ENCODE peak calls at places on chromosome 7, in four cellular contexts. One of them, this sample, is unnamed.

GRCh38 chr7:17619194-17619818 is 320.9 kb downstream of the AHR start:
- DNase-seq in A673: no peak
- DNase-seq in aorta: no peak
- DNase-seq in BE2C: no peak
- DNase-seq in this sample: no peak

GRCh38 chr7:112788778-112789343 is 1.3 kb downstream of the TMEM168 start:
- DNase-seq in BE2C: no peak
- DNase-seq in A673: no peak
- DNase-seq in aorta: no peak
- DNase-seq in this sample: no peak

GRCh38 chr7:143288836-143289235 is 685 bp downstream of the CASP2 start:
- DNase-seq in aorta: no peak
- DNase-seq in BE2C: no peak
- DNase-seq in A673: peak; percentile 16
- DNase-seq in this sample: no peak

GRCh38 chr7:134679006-134679405 is 32.4 kb downstream of the BPGM start:
- DNase-seq in BE2C: no peak
- DNase-seq in aorta: no peak
- DNase-seq in A673: no peak
- DNase-seq in this sample: no peak

GRCh38 chr7:115015619-115016018 is 93.7 kb downstream of the MDFIC start:
- DNase-seq in aorta: no peak
- DNase-seq in BE2C: no peak
- DNase-seq in A673: no peak
- DNase-seq in this sample: no peak

GRCh38 chr7:3140834-3141233 is 97.2 kb upstream of the CARD11 start:
- DNase-seq in A673: peak; percentile 19
- DNase-seq in BE2C: no peak
- DNase-seq in aorta: no peak
- DNase-seq in this sample: no peak

GRCh38 chr7:90244909-90245841 is at the start of gene CFAP69:
- DNase-seq in BE2C: peak; percentile 90
- DNase-seq in A673: peak; percentile 92
- DNase-seq in aorta: peak; percentile 94
- DNase-seq in this sample: peak; percentile 89

GRCh38 chr7:140671966-140672365 is 779 bp upstream of the ADCK2 start:
- DNase-seq in BE2C: no peak
- DNase-seq in A673: no peak
- DNase-seq in aorta: no peak
- DNase-seq in this sample: no peak

GRCh38 chr7:38169862-38170261 is 8.2 kb upstream of the STARD3NL start:
- DNase-seq in aorta: peak; percentile 74
- DNase-seq in BE2C: no peak
- DNase-seq in A673: no peak
- DNase-seq in this sample: peak; percentile 72

GRCh38 chr7:114930107-114930521 is 8.2 kb downstream of the MDFIC start:
- DNase-seq in aorta: no peak
- DNase-seq in BE2C: no peak
- DNase-seq in A673: peak; percentile 92
- DNase-seq in this sample: no peak

GRCh38 chr7:149071182-149071635 is 19.3 kb downstream of the ZNF786 start:
- DNase-seq in aorta: no peak
- DNase-seq in A673: no peak
- DNase-seq in BE2C: no peak
- DNase-seq in this sample: no peak

GRCh38 chr7:2210551-2211258 is 22.0 kb downstream of the MAD1L1 start:
- DNase-seq in A673: no peak
- DNase-seq in aorta: no peak
- DNase-seq in BE2C: no peak
- DNase-seq in this sample: no peak

DNA sequence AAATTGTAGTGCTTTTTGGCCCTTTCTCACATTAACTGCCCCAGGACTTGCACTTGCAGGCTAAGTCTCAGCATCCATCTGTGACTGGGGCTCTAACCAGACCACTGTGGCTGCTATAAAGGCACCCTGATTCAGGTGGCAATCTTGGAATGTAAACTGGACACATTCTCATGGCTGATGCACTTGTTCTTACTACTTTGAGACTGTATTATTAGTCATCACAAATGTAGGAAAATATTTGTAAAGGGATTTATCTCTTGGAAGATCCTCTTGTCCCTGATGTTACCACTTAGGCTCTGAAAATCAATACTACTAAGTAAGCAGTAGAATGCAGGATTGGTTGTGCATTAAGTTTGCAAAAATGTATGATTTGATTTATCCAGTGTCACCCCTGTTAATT is 25.0 kb downstream of the PDE1C start:
- DNase-seq in A673: no peak
- DNase-seq in aorta: no peak
- DNase-seq in BE2C: no peak
- DNase-seq in this sample: no peak
- H3K4me1 ChIP-seq in A673: no peaks in the 10 kb centered on the region
- H3K4me1 ChIP-seq in aorta: no peaks in the 10 kb centered on the region
- H3K4me1 ChIP-seq in BE2C: no peaks in the 10 kb centered on the region
- H3K4me1 ChIP-seq in this sample: no peaks in the 10 kb centered on the region

DNA sequence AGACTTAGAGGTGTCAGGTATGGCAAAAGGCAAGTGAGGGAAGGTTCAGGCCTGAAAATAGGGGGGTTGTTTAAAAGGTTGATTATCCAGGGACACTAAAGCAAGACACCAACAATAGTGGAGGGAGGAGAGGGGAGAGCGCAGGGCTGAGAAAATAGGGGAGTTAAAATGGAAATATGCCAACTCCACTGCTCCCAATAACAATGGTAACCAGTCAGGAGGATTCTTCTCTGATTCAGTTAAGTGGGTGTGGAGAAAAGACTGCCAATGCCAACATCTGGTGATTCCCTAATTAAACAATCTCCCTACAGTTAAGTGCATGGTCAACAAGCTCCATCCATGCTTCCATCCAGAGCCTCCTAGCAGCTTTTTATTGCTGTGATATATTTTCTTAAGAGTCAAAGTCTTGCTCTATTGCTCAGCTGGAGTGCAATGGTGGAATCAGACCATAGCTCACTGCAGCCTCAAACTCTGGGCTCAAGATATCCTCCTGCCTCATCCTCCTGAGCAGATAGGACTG is 183.3 kb downstream of the JAZF1 start:
- DNase-seq in BE2C: no peak
- DNase-seq in aorta: no peak
- DNase-seq in A673: no peak
- DNase-seq in this sample: no peak
- H3K36me3 ChIP-seq in BE2C: peaks cover 3% of the 10 kb centered on the region
- H3K36me3 ChIP-seq in aorta: no peaks in the 10 kb centered on the region
- H3K36me3 ChIP-seq in A673: no peaks in the 10 kb centered on the region
- H3K36me3 ChIP-seq in this sample: no peaks in the 10 kb centered on the region

GRCh38 chr7:927031-927671 is 27.3 kb downstream of the ADAP1 start:
- DNase-seq in BE2C: peak; percentile 48
- DNase-seq in aorta: peak; percentile 41
- DNase-seq in A673: no peak
- DNase-seq in this sample: peak; percentile 27
- H3K4me1 ChIP-seq in BE2C: peaks cover 6% of the 10 kb centered on the region
- H3K4me1 ChIP-seq in aorta: no peaks in the 10 kb centered on the region
- H3K4me1 ChIP-seq in A673: peaks cover 8% of the 10 kb centered on the region
- H3K4me1 ChIP-seq in this sample: peaks cover 69% of the 10 kb centered on the region

GRCh38 chr7:128794436-128794835 is 2.7 kb downstream of the CCDC136 start:
- DNase-seq in BE2C: no peak
- DNase-seq in A673: no peak
- DNase-seq in aorta: no peak
- DNase-seq in this sample: no peak
- H3K36me3 ChIP-seq in BE2C: peaks cover 32% of the 10 kb centered on the region
- H3K36me3 ChIP-seq in A673: no peaks in the 10 kb centered on the region
- H3K36me3 ChIP-seq in aorta: no peaks in the 10 kb centered on the region
- H3K36me3 ChIP-seq in this sample: no peaks in the 10 kb centered on the region

GRCh38 chr7:4689151-4689550 is 7.1 kb downstream of the FOXK1 start:
- DNase-seq in aorta: peak; percentile 26
- DNase-seq in A673: peak; percentile 50
- DNase-seq in BE2C: no peak
- DNase-seq in this sample: peak; percentile 30
- H3K4me1 ChIP-seq in aorta: no peaks in the 10 kb centered on the region
- H3K4me1 ChIP-seq in A673: peaks cover 58% of the 10 kb centered on the region
- H3K4me1 ChIP-seq in BE2C: no peaks in the 10 kb centered on the region
- H3K4me1 ChIP-seq in this sample: peaks cover 72% of the 10 kb centered on the region